ENCODE peak calls at places on chromosomes 1 and 21, in five cellular contexts. One of them, this sample, is unnamed.

GRCh38 chr1:76158126-76158525 is 83.6 kb downstream of the ST6GALNAC3 start:
- DNase-seq in GM23338: no peak
- DNase-seq in heart left ventricle: no peak
- DNase-seq in gastrocnemius medialis: no peak
- DNase-seq in adrenal gland: no peak
- DNase-seq in this sample: no peak

GRCh38 chr21:29423051-29423450 is 124.3 kb downstream of the BACH1 start:
- DNase-seq in GM23338: no peak
- DNase-seq in heart left ventricle: no peak
- DNase-seq in gastrocnemius medialis: no peak
- DNase-seq in adrenal gland: no peak
- DNase-seq in this sample: no peak

GRCh38 chr1:27380223-27380622 is 2.9 kb downstream of the CD164L2 start:
- DNase-seq in GM23338: no peak
- DNase-seq in heart left ventricle: no peak
- DNase-seq in gastrocnemius medialis: no peak
- DNase-seq in adrenal gland: no peak
- DNase-seq in this sample: no peak

GRCh38 chr1:200034821-200035396 is 7.4 kb downstream of the NR5A2 start:
- DNase-seq in GM23338: peak; percentile 73
- DNase-seq in heart left ventricle: no peak
- DNase-seq in gastrocnemius medialis: no peak
- DNase-seq in adrenal gland: no peak
- DNase-seq in this sample: no peak

GRCh38 chr1:27392778-27393635 is 585 bp downstream of the GPR3 start:
- DNase-seq in GM23338: peak; percentile 72
- DNase-seq in heart left ventricle: no peak
- DNase-seq in gastrocnemius medialis: no peak
- DNase-seq in adrenal gland: no peak
- DNase-seq in this sample: no peak

GRCh38 chr1:235047331-235047871 is 81.2 kb downstream of the TOMM20 start:
- DNase-seq in GM23338: no peak
- DNase-seq in heart left ventricle: no peak
- DNase-seq in gastrocnemius medialis: no peak
- DNase-seq in adrenal gland: no peak
- DNase-seq in this sample: no peak

GRCh38 chr21:23968722-23969647 is 1638.3 kb downstream of the MRPL39 start:
- DNase-seq in GM23338: peak; percentile 84
- DNase-seq in heart left ventricle: no peak
- DNase-seq in gastrocnemius medialis: no peak
- DNase-seq in adrenal gland: peak; percentile 27
- DNase-seq in this sample: no peak

GRCh38 chr1:198679535-198680173 is 40.8 kb downstream of the PTPRC start:
- DNase-seq in GM23338: no peak
- DNase-seq in heart left ventricle: peak; percentile 26
- DNase-seq in gastrocnemius medialis: no peak
- DNase-seq in adrenal gland: no peak
- DNase-seq in this sample: no peak

GRCh38 chr1:47436979-47437517 is 796 bp upstream of the FOXD2 start:
- DNase-seq in GM23338: peak; percentile 37
- DNase-seq in heart left ventricle: no peak
- DNase-seq in gastrocnemius medialis: no peak
- DNase-seq in adrenal gland: no peak
- DNase-seq in this sample: no peak

GRCh38 chr1:185396126-185396525 is 79.1 kb upstream of the IVNS1ABP start:
- DNase-seq in GM23338: no peak
- DNase-seq in heart left ventricle: no peak
- DNase-seq in gastrocnemius medialis: no peak
- DNase-seq in adrenal gland: no peak
- DNase-seq in this sample: no peak

GRCh38 chr1:203871114-203871875 is 9.9 kb downstream of the SNRPE start:
- DNase-seq in GM23338: peak; percentile 85
- DNase-seq in heart left ventricle: no peak
- DNase-seq in gastrocnemius medialis: no peak
- DNase-seq in adrenal gland: peak; percentile 51
- DNase-seq in this sample: no peak

GRCh38 chr21:46509760-46510159 is 51.1 kb downstream of the DIP2A start:
- DNase-seq in GM23338: no peak
- DNase-seq in heart left ventricle: no peak
- DNase-seq in gastrocnemius medialis: no peak
- DNase-seq in adrenal gland: peak; percentile 27
- DNase-seq in this sample: no peak

GRCh38 chr1:151311589-151312331 is 15.5 kb downstream of the PI4KB start:
- DNase-seq in GM23338: no peak
- DNase-seq in heart left ventricle: peak; percentile 94
- DNase-seq in gastrocnemius medialis: peak; percentile 98
- DNase-seq in adrenal gland: peak; percentile 99
- DNase-seq in this sample: peak; percentile 33

GRCh38 chr1:57966751-57967406 is 543.0 kb upstream of the DAB1 start:
- DNase-seq in GM23338: peak; percentile 85
- DNase-seq in heart left ventricle: no peak
- DNase-seq in gastrocnemius medialis: no peak
- DNase-seq in adrenal gland: no peak
- DNase-seq in this sample: no peak

GRCh38 chr1:2608434-2609055 is 22.0 kb downstream of the PRXL2B start:
- DNase-seq in GM23338: no peak
- DNase-seq in heart left ventricle: no peak
- DNase-seq in gastrocnemius medialis: no peak
- DNase-seq in adrenal gland: no peak
- DNase-seq in this sample: no peak

GRCh38 chr1:110008971-110009565 is 24.5 kb downstream of the AHCYL1 start:
- DNase-seq in GM23338: no peak
- DNase-seq in heart left ventricle: no peak
- DNase-seq in gastrocnemius medialis: no peak
- DNase-seq in adrenal gland: no peak
- DNase-seq in this sample: no peak
- TF ChIP-seq CTCF in GM23338: no peak
- TF ChIP-seq CTCF in heart left ventricle: no peak
- TF ChIP-seq CTCF in gastrocnemius medialis: no peak
- TF ChIP-seq CTCF in adrenal gland: no peak
- TF ChIP-seq CTCF in this sample: no peak

GRCh38 chr1:154327466-154328317 is 2.4 kb downstream of the ATP8B2 start:
- DNase-seq in GM23338: peak; percentile 33
- DNase-seq in heart left ventricle: no peak
- DNase-seq in gastrocnemius medialis: no peak
- DNase-seq in adrenal gland: no peak
- DNase-seq in this sample: no peak

GRCh38 chr1:154329152-154329521 is 3.8 kb downstream of the ATP8B2 start:
- DNase-seq in GM23338: peak; percentile 93
- DNase-seq in heart left ventricle: no peak
- DNase-seq in gastrocnemius medialis: no peak
- DNase-seq in adrenal gland: no peak
- DNase-seq in this sample: no peak

GRCh38 chr1:154328318-154329151 is 3.2 kb downstream of the ATP8B2 start:
- DNase-seq in GM23338: peak; percentile 86
- DNase-seq in heart left ventricle: peak; percentile 86
- DNase-seq in gastrocnemius medialis: peak; percentile 65
- DNase-seq in adrenal gland: peak; percentile 77
- DNase-seq in this sample: peak; percentile 87

GRCh38 chr1:154329551-154330131 is 4.3 kb downstream of the ATP8B2 start:
- DNase-seq in GM23338: peak; percentile 28
- DNase-seq in heart left ventricle: no peak
- DNase-seq in gastrocnemius medialis: no peak
- DNase-seq in adrenal gland: no peak
- DNase-seq in this sample: no peak

GRCh38 chr1:154330669-154331068 is 5.3 kb downstream of the ATP8B2 start:
- DNase-seq in GM23338: no peak
- DNase-seq in heart left ventricle: no peak
- DNase-seq in gastrocnemius medialis: no peak
- DNase-seq in adrenal gland: no peak
- DNase-seq in this sample: no peak
- H3K27ac ChIP-seq in GM23338: no peak overlapping the region
- H3K27ac ChIP-seq in heart left ventricle: no peak overlapping the region
- H3K27ac ChIP-seq in gastrocnemius medialis: no peak overlapping the region
- H3K27ac ChIP-seq in adrenal gland: no peak overlapping the region
- H3K27ac ChIP-seq in this sample: no peak overlapping the region

GRCh38 chr21:37987668-37988067 is 71.4 kb upstream of the KCNJ6 start:
- DNase-seq in GM23338: no peak
- DNase-seq in heart left ventricle: no peak
- DNase-seq in gastrocnemius medialis: no peak
- DNase-seq in adrenal gland: no peak
- DNase-seq in this sample: no peak
- TF ChIP-seq CTCF in GM23338: no peak
- TF ChIP-seq CTCF in heart left ventricle: no peak
- TF ChIP-seq CTCF in gastrocnemius medialis: no peak
- TF ChIP-seq CTCF in adrenal gland: no peak
- TF ChIP-seq CTCF in this sample: no peak

GRCh38 chr1:112937070-112937469 is 18.9 kb downstream of the SLC16A1 start:
- DNase-seq in GM23338: no peak
- DNase-seq in heart left ventricle: no peak
- DNase-seq in gastrocnemius medialis: no peak
- DNase-seq in adrenal gland: no peak
- DNase-seq in this sample: no peak
- H3K27ac ChIP-seq in GM23338: peak overlapping the region; percentile 41
- H3K27ac ChIP-seq in heart left ventricle: no peak overlapping the region
- H3K27ac ChIP-seq in gastrocnemius medialis: peak overlapping the region; percentile 70
- H3K27ac ChIP-seq in adrenal gland: no peak overlapping the region
- H3K27ac ChIP-seq in this sample: no peak overlapping the region

GRCh38 chr1:168342572-168343280 is 62.0 kb downstream of the TBX19 start:
- DNase-seq in GM23338: peak; percentile 91
- DNase-seq in heart left ventricle: peak; percentile 90
- DNase-seq in gastrocnemius medialis: peak; percentile 77
- DNase-seq in adrenal gland: peak; percentile 86
- DNase-seq in this sample: peak; percentile 90

GRCh38 chr1:168341576-168341975 is 60.9 kb downstream of the TBX19 start:
- DNase-seq in GM23338: no peak
- DNase-seq in heart left ventricle: no peak
- DNase-seq in gastrocnemius medialis: no peak
- DNase-seq in adrenal gland: no peak
- DNase-seq in this sample: no peak

GRCh38 chr1:168340796-168341510 is 60.3 kb downstream of the TBX19 start:
- DNase-seq in GM23338: no peak
- DNase-seq in heart left ventricle: no peak
- DNase-seq in gastrocnemius medialis: no peak
- DNase-seq in adrenal gland: no peak
- DNase-seq in this sample: no peak

GRCh38 chr1:168345939-168346338 is 65.3 kb downstream of the TBX19 start:
- DNase-seq in GM23338: no peak
- DNase-seq in heart left ventricle: no peak
- DNase-seq in gastrocnemius medialis: no peak
- DNase-seq in adrenal gland: no peak
- DNase-seq in this sample: no peak

GRCh38 chr1:168343566-168343965 is 62.9 kb downstream of the TBX19 start:
- DNase-seq in GM23338: peak; percentile 16
- DNase-seq in heart left ventricle: no peak
- DNase-seq in gastrocnemius medialis: no peak
- DNase-seq in adrenal gland: no peak
- DNase-seq in this sample: no peak
- TF ChIP-seq CTCF in GM23338: peak; percentile 75
- TF ChIP-seq CTCF in heart left ventricle: no peak
- TF ChIP-seq CTCF in gastrocnemius medialis: no peak
- TF ChIP-seq CTCF in adrenal gland: no peak
- TF ChIP-seq CTCF in this sample: no peak

GRCh38 chr1:172442843-172443565 is 865 bp downstream of the PIGC start:
- DNase-seq in GM23338: no peak
- DNase-seq in heart left ventricle: no peak
- DNase-seq in gastrocnemius medialis: no peak
- DNase-seq in adrenal gland: no peak
- DNase-seq in this sample: no peak
- H3K27ac ChIP-seq in GM23338: no peak overlapping the region
- H3K27ac ChIP-seq in heart left ventricle: peak overlapping the region; percentile 87
- H3K27ac ChIP-seq in gastrocnemius medialis: peak overlapping the region; percentile 79
- H3K27ac ChIP-seq in adrenal gland: no peak overlapping the region
- H3K27ac ChIP-seq in this sample: no peak overlapping the region

DNA sequence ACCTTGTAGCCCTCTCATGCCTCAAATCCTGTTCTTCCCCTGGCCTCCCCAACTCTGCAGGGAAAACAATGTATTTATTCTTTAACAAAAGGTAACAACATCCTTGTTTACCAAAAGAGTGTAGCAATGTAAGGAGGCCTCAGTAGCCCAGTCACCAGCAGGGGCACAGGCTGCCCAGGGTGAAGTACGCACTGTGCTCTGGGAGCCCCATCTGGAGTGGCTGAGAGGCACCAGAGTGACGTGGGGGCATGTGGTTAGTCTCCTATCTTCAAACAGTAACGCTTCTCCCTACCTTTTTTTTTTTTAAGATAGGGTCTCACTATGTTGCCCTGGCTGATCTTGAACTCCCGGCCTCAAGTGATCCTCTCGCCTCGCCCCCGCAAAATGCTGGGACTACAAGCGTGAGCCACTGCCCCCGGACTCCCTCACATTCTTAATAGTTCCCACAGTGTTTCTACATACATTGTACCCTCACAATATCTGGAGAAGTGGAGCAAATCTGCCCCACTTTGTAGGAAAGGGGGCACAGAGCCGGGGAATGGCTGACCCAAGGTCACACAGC is 51.3 kb upstream of the ECE1 start:
- DNase-seq in GM23338: no peak
- DNase-seq in heart left ventricle: peak; percentile 18
- DNase-seq in gastrocnemius medialis: no peak
- DNase-seq in adrenal gland: peak; percentile 17
- DNase-seq in this sample: no peak
- TF ChIP-seq CTCF in GM23338: no peak
- TF ChIP-seq CTCF in heart left ventricle: no peak
- TF ChIP-seq CTCF in gastrocnemius medialis: no peak
- TF ChIP-seq CTCF in adrenal gland: no peak
- TF ChIP-seq CTCF in this sample: no peak

GRCh38 chr1:67759066-67759465 is 74.1 kb downstream of the GADD45A start:
- DNase-seq in GM23338: no peak
- DNase-seq in heart left ventricle: no peak
- DNase-seq in gastrocnemius medialis: no peak
- DNase-seq in adrenal gland: no peak
- DNase-seq in this sample: no peak
- H3K27ac ChIP-seq in GM23338: no peak overlapping the region
- H3K27ac ChIP-seq in heart left ventricle: no peak overlapping the region
- H3K27ac ChIP-seq in gastrocnemius medialis: no peak overlapping the region
- H3K27ac ChIP-seq in adrenal gland: no peak overlapping the region
- H3K27ac ChIP-seq in this sample: no peak overlapping the region

DNA sequence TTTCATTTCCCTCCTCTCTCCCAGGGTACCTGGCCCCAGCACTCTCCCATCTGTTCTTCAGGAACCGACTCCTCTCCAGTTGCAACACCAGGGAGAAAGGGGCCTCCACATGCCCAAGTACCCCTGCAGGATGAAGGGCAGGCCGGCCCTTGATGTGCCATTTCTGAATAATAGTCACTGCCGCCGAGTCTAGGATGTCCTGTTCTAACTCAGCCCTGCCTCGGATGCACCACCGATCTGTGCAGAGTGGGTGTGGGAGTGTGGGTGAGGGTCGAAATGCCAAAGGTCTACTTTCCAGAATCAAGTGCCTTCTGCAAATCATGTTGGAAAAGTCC is 25.4 kb upstream of the SPSB1 start:
- DNase-seq in GM23338: no peak
- DNase-seq in heart left ventricle: no peak
- DNase-seq in gastrocnemius medialis: no peak
- DNase-seq in adrenal gland: no peak
- DNase-seq in this sample: no peak
- TF ChIP-seq CTCF in GM23338: no peak
- TF ChIP-seq CTCF in heart left ventricle: peak; percentile 2
- TF ChIP-seq CTCF in gastrocnemius medialis: peak; percentile 3
- TF ChIP-seq CTCF in adrenal gland: no peak
- TF ChIP-seq CTCF in this sample: no peak

This sample was measured in heart right ventricle.